ENCODE peak calls at places on chromosomes 6 and 20, in four cellular contexts. K, G, B and U are unnamed samples.

GRCh38 chr20:9839626-9840025 is 750 bp upstream of the PAK5 start:
- DNase-seq in K (no peak), G (no peak), B (no peak), U (no peak)

GRCh38 chr20:40682104-40683045 is 6.7 kb downstream of the MAFB start:
- DNase-seq in K (no peak), G (no peak), B (no peak), U (no peak)

GRCh38 chr20:14820771-14821170 is 483.4 kb upstream of the FLRT3 start:
- DNase-seq in K (no peak), G (no peak), B (no peak), U (no peak)

GRCh38 chr20:33554914-33555420 is 65.1 kb downstream of the CBFA2T2 start:
- DNase-seq in K (no peak), G (no peak), B (no peak), U (no peak)

GRCh38 chr20:52972190-52972937 is at the start of gene TSHZ2:
- DNase-seq in K (peak), G (no peak), B (no peak), U (no peak)

GRCh38 chr6:144217264-144217663 is 66.9 kb downstream of the STX11 start:
- DNase-seq in K (no peak), G (no peak), B (no peak), U (no peak)

GRCh38 chr20:62571667-62572344 is 70.5 kb upstream of the SLCO4A1 start:
- DNase-seq in K (no peak), G (no peak), B (no peak), U (no peak)

GRCh38 chr20:3755814-3756480 is 11.6 kb downstream of the ADISSP start:
- DNase-seq in K (no peak), G (no peak), B (no peak), U (peak)

GRCh38 chr20:23622839-23623343 is 14.9 kb downstream of the CST3 start:
- DNase-seq in K (no peak), G (no peak), B (no peak), U (no peak)

GRCh38 chr6:36853325-36853724 is 14.1 kb upstream of the CPNE5 start:
- DNase-seq in K (no peak), G (no peak), B (no peak), U (no peak)

GRCh38 chr6:111105578-111105977 is 18.3 kb downstream of the SLC16A10 start:
- DNase-seq in K (no peak), G (no peak), B (no peak), U (no peak)

GRCh38 chr20:35463455-35464300 is 8.3 kb downstream of the CEP250 start:
- DNase-seq in K (peak), G (peak), B (no peak), U (peak)

GRCh38 chr6:20933057-20933792 is 399.0 kb downstream of the CDKAL1 start:
- DNase-seq in K (no peak), G (no peak), B (no peak), U (no peak)

GRCh38 chr20:61628901-61629300 is 376.8 kb downstream of the CDH4 start:
- DNase-seq in K (no peak), G (no peak), B (no peak), U (no peak)

GRCh38 chr6:11120273-11121005 is 8.9 kb upstream of the ERVFRD-1 start:
- DNase-seq in K (no peak), G (no peak), B (no peak), U (no peak)

GRCh38 chr6:10099086-10099499 is 315.8 kb downstream of the TFAP2A start:
- DNase-seq in K (no peak), G (peak), B (no peak), U (no peak)

GRCh38 chr6:6332240-6332639 is 11.8 kb upstream of the F13A1 start:
- DNase-seq in K (no peak), G (no peak), B (no peak), U (no peak)

GRCh38 chr20:51656726-51657260 is 111.4 kb downstream of the ATP9A start:
- DNase-seq in K (no peak), G (no peak), B (no peak), U (no peak)

GRCh38 chr6:26408828-26409730 is 7.0 kb downstream of the BTN3A1 start:
- DNase-seq in K (no peak), G (no peak), B (no peak), U (no peak)

GRCh38 chr20:2820084-2820895 is 4.1 kb downstream of the TMEM239 start:
- DNase-seq in K (no peak), G (no peak), B (no peak), U (no peak)

GRCh38 chr6:106745824-106746610 is 116.6 kb downstream of the QRSL1 start:
- DNase-seq in K (no peak), G (no peak), B (no peak), U (no peak)

GRCh38 chr6:158015545-158015944 is 33.9 kb downstream of the SYNJ2 start:
- DNase-seq in K (no peak), G (no peak), B (no peak), U (no peak)

GRCh38 chr6:149027484-149027883 is 280.7 kb downstream of the UST start:
- DNase-seq in K (no peak), G (no peak), B (no peak), U (no peak)

GRCh38 chr6:155292711-155293110 is 21.6 kb downstream of the TFB1M start:
- DNase-seq in K (no peak), G (no peak), B (no peak), U (no peak)

GRCh38 chr6:161029195-161029809 is 37.7 kb downstream of the MAP3K4 start:
- DNase-seq in K (no peak), G (no peak), B (no peak), U (no peak)

GRCh38 chr20:52943185-52943841 is 28.8 kb upstream of the TSHZ2 start:
- DNase-seq in K (no peak), G (no peak), B (no peak), U (no peak)

GRCh38 chr6:162099685-162100084 is 627.9 kb downstream of the PRKN start:
- DNase-seq in K (no peak), G (no peak), B (no peak), U (no peak)

GRCh38 chr6:136579800-136580199 is 29.6 kb upstream of the MAP7 start:
- DNase-seq in K (no peak), G (no peak), B (no peak), U (no peak)